ENCODE peak calls at places on chromosome 15, in ten cellular contexts. Y, H, U, W, X, G, L, E, J and C are unnamed samples.

GRCh38 chr15:99556010-99556409 is 9.8 kb upstream of the MEF2A start:
- DNase-seq in J (no peak), G (no peak), E (no peak), Y (no peak), H (no peak), U (no peak), W (no peak), L (no peak), X (no peak), C (no peak)

GRCh38 chr15:101029971-101030661 is 111.0 kb downstream of the LRRK1 start:
- DNase-seq in L (no peak), X (peak; percentile 68), G (no peak), Y (no peak), W (no peak), H (no peak), E (no peak), J (peak; percentile 10), U (peak; percentile 11), C (no peak)

GRCh38 chr15:38401716-38402115 is 52.2 kb upstream of the FAM98B start:
- DNase-seq in X (no peak), W (no peak), U (no peak), J (no peak), H (no peak), E (peak; percentile 19), Y (no peak), G (no peak), L (no peak), C (no peak)

GRCh38 chr15:65215496-65215895 is 4.2 kb upstream of the CILP start:
- DNase-seq in Y (no peak), J (no peak), E (no peak), H (no peak), L (no peak), G (no peak), U (no peak), X (no peak), W (no peak), C (no peak)

GRCh38 chr15:68278345-68279217 is 1.0 kb downstream of the FEM1B start:
- DNase-seq in E (peak; percentile 40), G (no peak), L (no peak), W (peak; percentile 56), X (peak; percentile 91), H (peak; percentile 76), Y (peak; percentile 39), U (peak; percentile 49), J (no peak), C (no peak)

GRCh38 chr15:44066211-44066827 is 128.8 kb downstream of the FRMD5 start:
- DNase-seq in U (peak; percentile 72), Y (peak; percentile 23), W (peak; percentile 24), L (peak; percentile 59), E (peak; percentile 66), J (peak; percentile 42), G (peak; percentile 6), H (peak; percentile 79), X (no peak), C (peak; percentile 43)

GRCh38 chr15:92970656-92971055 is 70.5 kb downstream of the CHD2 start:
- DNase-seq in U (no peak), E (peak; percentile 66), L (no peak), Y (no peak), W (no peak), G (no peak), H (no peak), J (no peak), X (no peak), C (no peak)

GRCh38 chr15:79394231-79394630 is 37.9 kb upstream of the MINAR1 start:
- DNase-seq in E (peak; percentile 54), W (no peak), U (no peak), G (no peak), X (no peak), J (no peak), H (no peak), L (no peak), Y (no peak), C (no peak)

GRCh38 chr15:60318236-60318867 is 79.4 kb downstream of the ANXA2 start:
- DNase-seq in U (no peak), W (no peak), X (no peak), J (no peak), L (no peak), H (no peak), Y (no peak), E (no peak), G (no peak), C (no peak)

GRCh38 chr15:48946088-48946839 is 17.5 kb downstream of the SHC4 start:
- DNase-seq in U (no peak), J (no peak), L (no peak), H (no peak), W (peak; percentile 4), Y (no peak), E (peak; percentile 79), G (no peak), X (no peak), C (no peak)

GRCh38 chr15:68055224-68055705 is 1.1 kb downstream of the PIAS1 start:
- DNase-seq in U (peak; percentile 54), Y (peak; percentile 43), E (peak; percentile 73), W (no peak), J (no peak), H (peak; percentile 70), L (peak; percentile 38), X (no peak), G (peak; percentile 27), C (peak; percentile 25)

GRCh38 chr15:82835391-82835917 is 26.0 kb downstream of the WHAMM start:
- DNase-seq in J (no peak), E (no peak), H (no peak), Y (no peak), W (no peak), U (no peak), G (no peak), X (no peak), L (no peak), C (no peak)

GRCh38 chr15:41256577-41257038 is 25.5 kb downstream of the CHP1 start:
- DNase-seq in L (no peak), G (no peak), U (peak; percentile 34), E (peak; percentile 63), Y (no peak), X (no peak), W (peak; percentile 40), J (no peak), H (no peak), C (no peak)

GRCh38 chr15:70664494-70664893 is 98.9 kb downstream of the UACA start:
- DNase-seq in L (no peak), H (no peak), U (no peak), G (no peak), Y (no peak), W (no peak), X (no peak), J (peak; percentile 30), E (no peak), C (no peak)

GRCh38 chr15:101536166-101536874 is 46.8 kb upstream of the PCSK6 start:
- DNase-seq in G (no peak), X (no peak), U (peak; percentile 16), L (no peak), H (no peak), J (no peak), Y (no peak), W (no peak), E (no peak), C (no peak)

GRCh38 chr15:60682115-60682514 is 203.2 kb upstream of the ICE2 start:
- DNase-seq in G (no peak), U (no peak), L (no peak), E (peak; percentile 81), X (no peak), H (no peak), W (no peak), J (no peak), Y (no peak), C (no peak)

GRCh38 chr15:73333001-73333400 is 35.8 kb downstream of the HCN4 start:
- DNase-seq in G (no peak), L (no peak), U (no peak), X (peak; percentile 66), E (no peak), J (no peak), H (no peak), W (no peak), Y (no peak), C (no peak)

GRCh38 chr15:63565784-63566183 is 31.4 kb upstream of the FBXL22 start:
- DNase-seq in J (no peak), W (no peak), E (no peak), G (no peak), U (no peak), Y (no peak), L (no peak), H (no peak), X (no peak), C (peak; percentile 53)

GRCh38 chr15:58669108-58669507 is 80.4 kb downstream of the ADAM10 start:
- DNase-seq in E (no peak), U (no peak), G (no peak), J (no peak), W (no peak), H (no peak), X (no peak), L (no peak), Y (no peak), C (no peak)

GRCh38 chr15:83446904-83447708 is at the start of gene SH3GL3:
- DNase-seq in U (peak; percentile 68), Y (no peak), G (no peak), W (peak; percentile 63), E (peak; percentile 84), J (peak; percentile 86), X (peak; percentile 92), L (peak; percentile 89), H (peak; percentile 59), C (peak; percentile 93)

GRCh38 chr15:100096700-100097099 is 245.1 kb downstream of the ADAMTS17 start:
- DNase-seq in J (no peak), L (no peak), X (no peak), E (no peak), Y (no peak), G (no peak), U (no peak), H (no peak), W (no peak), C (no peak)

GRCh38 chr15:31207246-31207645 is 105.7 kb upstream of the TRPM1 start:
- DNase-seq in W (no peak), G (no peak), L (no peak), H (no peak), J (no peak), U (no peak), Y (no peak), E (no peak), X (no peak), C (no peak)

GRCh38 chr15:90686435-90687218 is 30.5 kb upstream of the BLM start:
- DNase-seq in J (no peak), H (no peak), E (no peak), Y (no peak), X (no peak), W (no peak), U (no peak), L (no peak), G (no peak), C (no peak)

GRCh38 chr15:66704019-66704782 is 2.2 kb downstream of the SMAD6 start:
- DNase-seq in E (no peak), L (no peak), W (no peak), U (peak; percentile 40), H (no peak), J (no peak), G (no peak), Y (no peak), X (no peak), C (no peak)

GRCh38 chr15:39623550-39623931 is 42.7 kb downstream of the THBS1 start:
- DNase-seq in U (no peak), L (no peak), J (no peak), Y (no peak), H (peak; percentile 35), E (no peak), X (no peak), G (no peak), W (no peak), C (no peak)

GRCh38 chr15:55823191-55823670 is 80.3 kb upstream of the PRTG start:
- DNase-seq in X (no peak), W (no peak), J (no peak), U (no peak), Y (no peak), E (peak; percentile 89), H (no peak), L (no peak), G (no peak), C (no peak)

GRCh38 chr15:72475674-72476073 is 1.5 kb downstream of the ARIH1 start:
- DNase-seq in J (no peak), W (no peak), H (no peak), Y (no peak), E (no peak), L (no peak), U (no peak), X (no peak), G (no peak), C (no peak)

GRCh38 chr15:39345176-39345575 is 235.7 kb upstream of the THBS1 start:
- DNase-seq in J (no peak), W (no peak), E (no peak), G (no peak), H (no peak), Y (no peak), U (no peak), L (no peak), X (no peak), C (no peak)